ENCODE peak calls at places on chromosome 22, in ten cellular contexts. R is fibroblast of lung; J is tibial nerve; X is H1; P is WERI-Rb-1; B is thyroid gland; M is heart right ventricle; G is GM23248; C is colonic mucosa; O is CD8-positive, alpha-beta memory T cell. Z is an unnamed sample. For H3K9me3, the result is how much of the 10 kb centered on the place peaks cover.

GRCh38 chr22:25081409-25081824 is 118.2 kb upstream of the CRYBB3 start:
- DNase-seq in M (no peak), J (peak), X (no peak), R (peak), G (peak), P (peak), O (peak), C (peak), B (peak), Z (peak)

GRCh38 chr22:38871360-38872171 is 450 bp downstream of the CBX6 start:
- DNase-seq in G (peak), O (peak), P (no peak), M (no peak), R (no peak), X (no peak), B (peak), J (no peak), C (no peak), Z (no peak)

GRCh38 chr22:24142241-24142640 is 39.0 kb upstream of the SUSD2 start:
- DNase-seq in X (no peak), G (no peak), R (no peak), J (no peak), M (no peak), B (no peak), P (no peak), O (no peak), C (no peak), Z (no peak)

GRCh38 chr22:35634015-35634414 is 14.2 kb upstream of the APOL6 start:
- DNase-seq in G (no peak), J (no peak), P (no peak), C (no peak), M (no peak), O (no peak), R (no peak), X (no peak), B (no peak), Z (no peak)

GRCh38 chr22:33837806-33838205 is 82.5 kb downstream of the LARGE1 start:
- DNase-seq in B (no peak), G (no peak), J (no peak), R (no peak), X (no peak), P (no peak), M (no peak), C (no peak), O (no peak), Z (no peak)

GRCh38 chr22:35589071-35589735 is 27.9 kb downstream of the MB start:
- DNase-seq in R (peak), X (peak), G (peak), B (no peak), C (no peak), J (peak), M (no peak), O (no peak), P (no peak), Z (no peak)

GRCh38 chr22:32411388-32411787 is 659 bp downstream of the RTCB start:
- DNase-seq in J (no peak), X (no peak), C (peak), R (peak), M (no peak), B (no peak), O (no peak), G (peak), P (no peak), Z (no peak)

GRCh38 chr22:20885557-20886323 is 26.9 kb downstream of the SNAP29 start:
- DNase-seq in M (peak), R (peak), B (peak), X (peak), C (peak), O (peak), P (peak), J (peak), G (peak), Z (no peak)

GRCh38 chr22:44530106-44530505 is 32.1 kb upstream of the RTL6 start:
- DNase-seq in G (peak), B (no peak), R (no peak), M (no peak), O (no peak), J (no peak), C (no peak), X (no peak), P (no peak), Z (no peak)

GRCh38 chr22:44665115-44665514 is 36.9 kb upstream of the PRR5 start:
- DNase-seq in X (no peak), P (no peak), R (no peak), B (no peak), J (no peak), G (no peak), M (peak), O (no peak), C (no peak), Z (no peak)

GRCh38 chr22:20989323-20990138 is 7.4 kb downstream of the LZTR1 start:
- DNase-seq in G (no peak), C (no peak), B (no peak), O (no peak), P (no peak), R (no peak), J (no peak), X (no peak), M (no peak), Z (no peak)

GRCh38 chr22:19815823-19816290 is 38.8 kb downstream of the GNB1L start:
- DNase-seq in G (no peak), C (no peak), O (no peak), J (no peak), P (no peak), R (no peak), X (no peak), B (no peak), M (no peak), Z (no peak)

GRCh38 chr22:44365832-44366231 is 53.1 kb upstream of the SHISAL1 start:
- DNase-seq in M (no peak), G (no peak), O (no peak), P (no peak), B (no peak), X (no peak), J (no peak), R (no peak), C (no peak), Z (no peak)

GRCh38 chr22:36288571-36289405 is 35.9 kb downstream of the APOL1 start:
- DNase-seq in R (no peak), G (no peak), J (no peak), B (no peak), C (no peak), M (no peak), O (no peak), P (no peak), X (no peak), Z (no peak)

GRCh38 chr22:46091277-46091977 is 58.9 kb upstream of the PPARA start:
- DNase-seq in O (no peak), R (no peak), C (no peak), X (no peak), B (no peak), M (no peak), P (no peak), G (no peak), J (no peak), Z (no peak)

GRCh38 chr22:37752189-37753061 is 55.3 kb upstream of the GCAT start:
- DNase-seq in O (no peak), X (no peak), R (peak), M (peak), J (peak), C (peak), G (peak), B (peak), P (no peak), Z (no peak)

GRCh38 chr22:49686495-49687219 is 141.0 kb downstream of the BRD1 start:
- DNase-seq in R (no peak), O (no peak), X (no peak), B (no peak), G (no peak), P (no peak), C (no peak), J (no peak), M (no peak), Z (no peak)

GRCh38 chr22:49685686-49686085 is 142.0 kb downstream of the BRD1 start:
- DNase-seq in J (no peak), R (no peak), C (no peak), X (no peak), O (no peak), M (no peak), G (no peak), B (no peak), P (no peak), Z (no peak)

GRCh38 chr22:49687786-49688515 is 139.7 kb downstream of the BRD1 start:
- DNase-seq in G (no peak), P (peak), M (no peak), J (no peak), X (no peak), C (no peak), B (no peak), O (no peak), R (no peak), Z (no peak)

GRCh38 chr22:49688516-49689254 is 139.0 kb downstream of the BRD1 start:
- DNase-seq in B (no peak), R (no peak), J (no peak), M (no peak), C (no peak), O (no peak), X (no peak), P (no peak), G (no peak), Z (no peak)

GRCh38 chr22:49687333-49687732 is 140.3 kb downstream of the BRD1 start:
- DNase-seq in G (no peak), M (no peak), X (no peak), B (no peak), J (no peak), P (no peak), R (no peak), O (no peak), C (no peak), Z (no peak)
- H3K9me3 ChIP-seq in G (under half), M (under half), X (under half), B (under half), J (under half), P (under half), R (under half), O (under half), C (under half), Z (under half)

GRCh38 chr22:42313804-42314581 is 43.5 kb upstream of the TCF20 start:
- DNase-seq in J (no peak), G (no peak), C (peak), P (peak), R (peak), B (peak), O (peak), M (no peak), X (peak), Z (peak)

GRCh38 chr22:42316988-42317387 is 46.5 kb upstream of the TCF20 start:
- DNase-seq in J (peak), R (no peak), X (no peak), B (no peak), P (no peak), O (peak), G (peak), C (peak), M (no peak), Z (no peak)

GRCh38 chr22:42313204-42313603 is 42.8 kb upstream of the TCF20 start:
- DNase-seq in C (no peak), J (no peak), O (no peak), R (no peak), P (no peak), B (no peak), X (no peak), M (no peak), G (no peak), Z (no peak)

GRCh38 chr22:42314709-42315391 is 44.4 kb upstream of the TCF20 start:
- DNase-seq in M (no peak), P (no peak), G (no peak), O (no peak), R (no peak), J (no peak), X (no peak), C (no peak), B (no peak), Z (no peak)

DNA sequence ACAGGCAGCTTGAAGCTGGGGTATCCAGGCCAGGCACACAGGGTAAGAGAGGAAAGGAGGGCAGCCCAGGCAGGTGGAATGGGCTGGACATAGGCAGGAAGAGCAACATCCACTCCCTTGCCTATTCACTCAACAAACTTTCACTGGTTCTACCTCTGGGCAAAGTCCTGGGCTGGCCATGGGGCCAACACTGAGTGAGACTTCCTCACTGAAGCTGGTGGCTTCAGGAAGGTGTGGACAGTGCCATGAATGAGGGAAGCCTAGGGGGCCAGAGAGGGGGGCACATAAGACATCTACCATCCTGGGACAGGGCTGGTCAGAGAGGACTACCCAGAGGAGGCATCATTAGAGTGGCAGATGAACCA is 44.9 kb upstream of the TCF20 start:
- DNase-seq in B (no peak), M (no peak), O (no peak), J (no peak), X (no peak), G (no peak), R (no peak), C (peak), P (no peak), Z (no peak)
- H3K9me3 ChIP-seq in B (under half), M (under half), O (under half), J (under half), X (under half), G (under half), R (under half), C (under half), P (under half), Z (under half)

GRCh38 chr22:49663823-49664222 is 163.8 kb downstream of the BRD1 start:
- DNase-seq in G (no peak), R (no peak), M (no peak), O (no peak), P (no peak), C (no peak), J (no peak), B (no peak), X (no peak), Z (no peak)

GRCh38 chr22:49662681-49663080 is 165.0 kb downstream of the BRD1 start:
- DNase-seq in G (no peak), P (no peak), C (no peak), O (no peak), B (no peak), J (no peak), X (no peak), R (no peak), M (no peak), Z (no peak)

GRCh38 chr22:49663311-49663711 is 164.4 kb downstream of the BRD1 start:
- DNase-seq in J (no peak), C (no peak), R (no peak), M (no peak), P (no peak), B (no peak), O (no peak), X (no peak), G (no peak), Z (no peak)

GRCh38 chr22:49664891-49665290 is 162.8 kb downstream of the BRD1 start:
- DNase-seq in G (no peak), O (no peak), R (no peak), J (no peak), P (no peak), C (no peak), B (no peak), M (no peak), X (no peak), Z (no peak)

GRCh38 chr22:49664371-49664881 is 163.2 kb downstream of the BRD1 start:
- DNase-seq in M (no peak), B (peak), R (no peak), X (no peak), C (no peak), G (no peak), J (no peak), O (no peak), P (peak), Z (no peak)
- H3K9me3 ChIP-seq in M (under half), B (under half), R (under half), X (under half), C (under half), G (under half), J (under half), O (under half), P (under half), Z (under half)

GRCh38 chr22:50507421-50507990 is at the start of gene LMF2:
- DNase-seq in J (peak), M (peak), B (peak), O (peak), P (peak), G (peak), X (no peak), C (peak), R (no peak), Z (peak)

GRCh38 chr22:50506611-50507420 is 686 bp downstream of the LMF2 start:
- DNase-seq in P (no peak), B (peak), M (no peak), G (peak), O (no peak), X (no peak), J (no peak), R (no peak), C (no peak), Z (no peak)

GRCh38 chr22:50505776-50506610 is 1.5 kb downstream of the LMF2 start:
- DNase-seq in P (no peak), X (no peak), J (no peak), M (no peak), R (no peak), G (no peak), O (no peak), C (no peak), B (no peak), Z (no peak)

GRCh38 chr22:50507991-50508884 is at the start of gene NCAPH2:
- DNase-seq in C (peak), O (peak), G (peak), J (peak), B (peak), M (peak), P (peak), X (peak), R (peak), Z (peak)

GRCh38 chr22:50508897-50509296 is 873 bp downstream of the NCAPH2 start:
- DNase-seq in R (no peak), X (no peak), O (no peak), B (no peak), G (no peak), J (no peak), P (no peak), C (no peak), M (no peak), Z (no peak)
- H3K9me3 ChIP-seq in R (under half), X (under half), O (under half), B (under half), G (under half), J (under half), P (under half), C (under half), M (under half), Z (under half)

GRCh38 chr22:48618326-48618725 is 1209.3 kb downstream of the BRD1 start:
- DNase-seq in R (no peak), O (no peak), G (no peak), X (no peak), C (no peak), J (no peak), B (no peak), P (no peak), M (no peak), Z (no peak)
- H3K9me3 ChIP-seq in R (under half), O (under half), G (under half), X (under half), C (under half), J (under half), B (under half), P (under half), M (under half), Z (under half)

GRCh38 chr22:47583959-47584562 is 821.6 kb downstream of the TBC1D22A start:
- DNase-seq in J (no peak), R (no peak), X (no peak), M (no peak), O (no peak), G (no peak), P (no peak), C (no peak), B (no peak), Z (no peak)
- H3K9me3 ChIP-seq in J (under half), R (under half), X (under half), M (under half), O (under half), G (under half), P (under half), C (under half), B (under half), Z (under half)

DNA sequence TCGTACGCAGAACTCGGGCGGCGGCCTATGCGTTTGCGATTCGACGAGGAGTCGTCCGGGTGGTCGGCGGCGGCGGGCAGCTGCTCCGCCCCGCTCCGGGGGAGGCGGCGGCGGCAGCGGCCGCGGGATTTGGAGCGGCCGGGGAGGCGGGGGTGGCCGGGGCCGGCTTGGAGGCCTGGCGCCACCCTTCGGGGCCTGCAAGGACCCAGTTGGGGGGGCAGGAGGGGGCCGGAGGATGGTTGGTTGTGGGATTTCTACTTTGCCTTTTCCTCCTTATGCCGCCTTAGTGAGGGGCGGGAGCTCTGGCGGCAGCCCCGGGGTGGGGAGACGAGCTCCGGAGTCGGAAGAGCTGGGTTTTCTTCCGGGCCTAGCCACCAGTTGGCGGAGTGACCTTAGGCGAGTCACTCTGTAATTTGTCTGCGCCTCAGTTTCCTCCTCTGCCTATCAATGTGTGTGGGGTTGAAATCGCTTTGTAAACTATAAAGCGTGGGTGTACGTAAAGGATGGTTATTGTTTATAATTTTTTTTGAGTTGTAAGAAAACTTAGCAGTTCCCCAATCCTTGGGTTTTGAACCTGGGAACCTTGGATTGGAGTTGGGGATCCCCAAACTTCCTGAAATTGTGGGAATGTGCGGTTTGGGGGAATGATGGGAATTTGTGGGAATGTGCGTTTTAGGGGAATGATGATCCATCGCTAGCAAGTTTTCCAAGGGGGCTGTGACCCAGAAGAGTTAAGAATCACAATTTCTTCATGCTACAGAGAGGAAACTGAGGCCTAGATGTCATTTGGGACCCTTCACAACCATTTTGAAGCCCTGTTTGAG is 679 bp downstream of the TUG1 start:
- DNase-seq in X (no peak), O (no peak), G (peak), M (peak), P (peak), J (no peak), R (peak), B (peak), C (peak), Z (peak)
- H3K9me3 ChIP-seq in X (under half), O (under half), G (under half), M (under half), P (under half), J (under half), R (under half), B (under half), C (under half), Z (under half)

DNA sequence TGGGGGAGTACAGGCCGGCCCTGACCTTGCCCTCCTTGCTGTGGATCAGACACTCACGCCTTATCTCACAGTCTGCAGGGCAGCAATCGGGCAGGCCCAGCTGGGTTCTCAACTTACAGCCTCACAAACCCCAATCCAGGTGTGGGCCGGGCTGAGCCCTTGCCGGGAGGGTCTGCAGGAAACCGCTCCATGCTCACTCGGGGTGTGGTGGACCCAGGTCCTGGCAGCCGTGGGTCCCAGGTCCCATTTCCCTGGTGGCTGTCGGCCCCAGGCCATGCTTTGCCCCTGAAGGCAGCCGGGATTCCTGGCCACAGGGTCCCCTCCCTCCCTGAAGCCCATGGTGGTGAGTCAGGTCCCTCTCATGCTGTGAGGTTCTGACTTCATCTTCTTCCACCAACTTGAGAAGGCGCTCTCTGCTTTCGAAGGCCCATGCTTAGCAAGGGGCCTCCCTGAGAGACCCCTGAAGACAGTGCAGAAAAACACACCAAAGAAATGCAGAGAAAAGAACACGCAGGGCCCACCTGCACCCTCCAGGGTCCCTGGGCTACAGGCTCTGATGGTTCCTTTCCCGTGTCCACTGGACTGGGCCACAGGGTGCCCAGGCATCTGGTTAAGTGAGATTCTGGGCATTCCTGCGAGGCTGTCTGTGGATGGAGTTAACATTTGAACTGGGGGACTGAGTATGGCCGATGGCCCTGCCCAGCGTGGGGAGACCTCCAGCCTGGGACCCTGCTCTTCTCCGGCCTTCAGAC is 588.2 kb downstream of the BRD1 start:
- DNase-seq in R (no peak), G (no peak), M (no peak), X (no peak), O (no peak), C (no peak), P (no peak), B (no peak), J (no peak), Z (no peak)
- H3K9me3 ChIP-seq in R (under half), G (under half), M (under half), X (under half), O (under half), C (under half), P (under half), B (under half), J (under half), Z (under half)

GRCh38 chr22:49632199-49633009 is 195.3 kb downstream of the BRD1 start:
- DNase-seq in P (peak), J (peak), X (peak), M (peak), G (peak), C (peak), O (no peak), R (peak), B (peak), Z (no peak)
- H3K9me3 ChIP-seq in P (under half), J (under half), X (under half), M (under half), G (under half), C (under half), O (under half), R (under half), B (under half), Z (under half)

Z was measured in T-helper 17 cell.